ENCODE peak calls at places on chromosomes 12 and 14, in nine cellular contexts. Z, V, P, R, I, U, F, N and H are unnamed samples.

GRCh38 chr14:22052795-22053194 is 379.2 kb upstream of the OR4E1 start:
- DNase-seq in Z (peak; percentile 64), V (no peak), P (peak; percentile 7), R (peak; percentile 10), I (no peak), U (no peak), F (no peak), N (no peak), H (no peak)

GRCh38 chr12:48881652-48882324 is 16.1 kb upstream of the RND1 start:
- DNase-seq in Z (no peak), V (no peak), P (no peak), R (no peak), I (no peak), U (no peak), F (no peak), N (no peak), H (no peak)

GRCh38 chr12:49537709-49538601 is 875 bp upstream of the KCNH3 start:
- DNase-seq in Z (peak; percentile 78), V (no peak), P (peak; percentile 15), R (peak; percentile 53), I (peak; percentile 71), U (no peak), F (no peak), N (no peak), H (no peak)

GRCh38 chr14:65502676-65503124 is 90.2 kb downstream of the FUT8 start:
- DNase-seq in Z (no peak), V (no peak), P (peak; percentile 91), R (peak; percentile 10), I (no peak), U (no peak), F (no peak), N (no peak), H (peak; percentile 2)

GRCh38 chr12:120940799-120941198 is 36.6 kb upstream of the SPPL3 start:
- DNase-seq in Z (no peak), V (no peak), P (no peak), R (no peak), I (no peak), U (no peak), F (no peak), N (no peak), H (no peak)

GRCh38 chr14:63039800-63040380 is 5.4 kb downstream of the KCNH5 start:
- DNase-seq in Z (no peak), V (no peak), P (peak; percentile 86), R (peak; percentile 68), I (no peak), U (no peak), F (no peak), N (no peak), H (no peak)

GRCh38 chr12:15562263-15562662 is 226.9 kb downstream of the EPS8 start:
- DNase-seq in Z (no peak), V (no peak), P (no peak), R (no peak), I (no peak), U (no peak), F (no peak), N (no peak), H (no peak)

GRCh38 chr14:59464651-59465569 is at the start of gene GPR135:
- DNase-seq in Z (peak; percentile 83), V (peak; percentile 43), P (peak; percentile 87), R (peak; percentile 90), I (peak; percentile 83), U (peak; percentile 15), F (peak; percentile 66), N (peak; percentile 15), H (peak; percentile 85)

GRCh38 chr12:42648061-42648460 is 58.5 kb upstream of the PRICKLE1 start:
- DNase-seq in Z (no peak), V (no peak), P (no peak), R (no peak), I (no peak), U (no peak), F (no peak), N (no peak), H (no peak)

GRCh38 chr12:53174881-53175491 is 5.5 kb upstream of the ZNF740 start:
- DNase-seq in Z (no peak), V (no peak), P (peak; percentile 67), R (peak; percentile 60), I (no peak), U (no peak), F (no peak), N (peak; percentile 84), H (peak; percentile 3)

GRCh38 chr12:87165733-87166375 is 863.3 kb downstream of the C12orf50 start:
- DNase-seq in Z (no peak), V (no peak), P (no peak), R (no peak), I (no peak), U (no peak), F (no peak), N (no peak), H (no peak)

GRCh38 chr12:80321653-80322052 is 122.4 kb upstream of the PTPRQ start:
- DNase-seq in Z (no peak), V (no peak), P (peak; percentile 80), R (no peak), I (no peak), U (no peak), F (no peak), N (no peak), H (no peak)

GRCh38 chr12:51488281-51488680 is 63.6 kb downstream of the SLC4A8 start:
- DNase-seq in Z (no peak), V (no peak), P (no peak), R (no peak), I (no peak), U (no peak), F (no peak), N (no peak), H (no peak)